ENCODE peak calls at places on chromosome 18, in five cellular contexts. M is fibroblast of lung, Q is neural progenitor cell, O is Karpas-422, Z is mammary epithelial cell. J is an unnamed sample. For H3K79me2, the result is how much of the 10 kb centered on the place peaks cover.

GRCh38 chr18:42052137-42052708 is 97.2 kb downstream of the PIK3C3 start:
- DNase-seq in Q (peak), O (peak), M (peak), Z (no peak), J (peak)

GRCh38 chr18:31660763-31661162 is 23.6 kb downstream of the B4GALT6 start:
- DNase-seq in Z (no peak), M (no peak), O (no peak), Q (no peak), J (no peak)

GRCh38 chr18:22223263-22223960 is 54.0 kb downstream of the GATA6 start:
- DNase-seq in M (peak), Q (no peak), Z (peak), O (no peak), J (peak)

GRCh38 chr18:79498662-79499061 is 102.9 kb downstream of the NFATC1 start:
- DNase-seq in Q (no peak), Z (no peak), M (no peak), O (no peak), J (no peak)

GRCh38 chr18:10259075-10259474 is 195.4 kb upstream of the APCDD1 start:
- DNase-seq in Z (no peak), M (no peak), O (no peak), Q (no peak), J (no peak)

GRCh38 chr18:13218376-13219011 is at the start of gene LDLRAD4:
- DNase-seq in O (no peak), Q (peak), M (peak), Z (no peak), J (no peak)

GRCh38 chr18:79912994-79913831 is 38.2 kb downstream of the SLC66A2 start:
- DNase-seq in O (no peak), Q (peak), M (no peak), Z (no peak), J (no peak)

GRCh38 chr18:36737321-36737720 is 91.5 kb downstream of the TPGS2 start:
- DNase-seq in M (no peak), Z (no peak), Q (no peak), O (no peak), J (no peak)

GRCh38 chr18:14999085-14999975 is 251.4 kb downstream of the ANKRD30B start:
- DNase-seq in Q (no peak), O (no peak), Z (no peak), M (no peak), J (no peak)

GRCh38 chr18:57048859-57049258 is 98.0 kb upstream of the BOD1L2 start:
- DNase-seq in M (no peak), Q (no peak), O (no peak), Z (no peak), J (no peak)

DNA sequence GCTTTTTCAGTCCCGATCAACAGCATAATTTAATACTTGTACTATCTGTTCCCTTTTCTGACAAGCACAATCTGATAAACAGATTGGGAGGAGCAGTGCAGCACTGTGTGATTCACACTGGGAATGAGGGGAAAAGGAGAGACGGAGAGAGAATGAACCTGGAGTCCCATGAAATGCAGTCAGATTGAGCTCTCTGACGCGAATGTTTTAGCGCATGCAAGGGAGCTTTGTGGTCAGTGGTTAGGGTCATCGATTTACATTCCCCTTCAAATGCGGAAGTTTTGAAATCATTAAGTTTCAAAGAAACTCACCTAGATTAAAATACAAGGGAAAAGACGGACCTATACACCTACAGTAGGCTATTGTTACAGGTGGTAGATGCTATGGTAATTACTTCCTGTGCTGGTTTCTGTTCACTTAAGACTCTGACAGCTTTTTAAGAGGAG is 99.6 kb downstream of the KCTD1 start:
- DNase-seq in Q (no peak), O (no peak), Z (no peak), M (no peak), J (no peak)
- H3K4me3 ChIP-seq in Q (no peak), O (no peak), Z (no peak), M (no peak), J (no peak)

DNA sequence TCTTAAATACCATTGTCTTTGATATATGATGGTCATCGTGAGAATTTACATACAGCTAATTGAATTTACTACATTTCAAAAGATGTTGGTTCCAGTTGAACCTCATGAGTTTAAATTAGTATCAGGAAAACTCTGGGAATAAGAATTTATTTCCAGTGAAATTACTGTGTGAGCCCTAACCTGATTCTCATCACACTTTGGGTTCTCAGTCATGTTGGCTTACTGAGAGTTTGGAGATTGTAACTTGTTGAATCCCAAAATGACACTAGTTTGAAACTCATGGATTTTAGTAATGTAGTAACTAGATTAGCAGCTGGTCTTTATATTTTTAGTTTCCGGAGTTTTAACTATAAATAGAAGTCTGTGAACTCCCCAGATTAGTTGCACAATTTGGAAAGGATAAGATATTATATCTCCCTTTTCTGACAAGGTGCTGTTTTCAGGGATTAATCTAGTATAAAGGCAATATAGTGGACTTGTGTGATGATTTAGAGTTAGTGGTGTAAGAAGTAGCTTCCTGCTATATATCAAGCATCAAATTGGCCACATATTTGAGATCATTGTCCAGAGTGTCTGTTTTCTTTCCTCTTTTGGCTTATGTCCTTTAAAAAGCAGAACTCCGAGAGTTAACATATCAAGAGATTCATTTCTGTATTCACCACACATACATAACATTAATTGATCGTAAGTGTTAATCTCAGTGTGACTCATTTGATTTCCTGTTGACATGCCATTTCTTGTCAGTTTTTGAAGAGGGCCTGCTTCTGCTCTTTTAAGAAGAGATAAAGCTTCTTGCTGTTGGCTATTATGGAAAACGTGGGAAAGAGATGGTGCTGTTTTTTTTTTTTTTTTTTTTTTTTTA is 15.7 kb downstream of the NDUFV2 start:
- DNase-seq in M (no peak), O (no peak), Q (no peak), Z (peak), J (no peak)
- H3K79me2 ChIP-seq in M (half or more), O (half or more), Q (half or more), Z (half or more), J (half or more)

GRCh38 chr18:64165906-64166305 is 17.0 kb upstream of the LINC00305 start:
- DNase-seq in Z (no peak), Q (no peak), O (no peak), M (peak), J (peak)

GRCh38 chr18:64171576-64171975 is 22.7 kb upstream of the LINC00305 start:
- DNase-seq in O (no peak), Z (no peak), Q (no peak), M (no peak), J (peak)

GRCh38 chr18:64164883-64165282 is 16.0 kb upstream of the LINC00305 start:
- DNase-seq in O (no peak), Q (no peak), M (no peak), Z (no peak), J (no peak)

GRCh38 chr18:64167408-64167807 is 18.5 kb upstream of the LINC00305 start:
- DNase-seq in Q (no peak), O (no peak), M (no peak), Z (no peak), J (no peak)
- H3K4me3 ChIP-seq in Q (no peak), O (no peak), M (no peak), Z (no peak), J (no peak)

DNA sequence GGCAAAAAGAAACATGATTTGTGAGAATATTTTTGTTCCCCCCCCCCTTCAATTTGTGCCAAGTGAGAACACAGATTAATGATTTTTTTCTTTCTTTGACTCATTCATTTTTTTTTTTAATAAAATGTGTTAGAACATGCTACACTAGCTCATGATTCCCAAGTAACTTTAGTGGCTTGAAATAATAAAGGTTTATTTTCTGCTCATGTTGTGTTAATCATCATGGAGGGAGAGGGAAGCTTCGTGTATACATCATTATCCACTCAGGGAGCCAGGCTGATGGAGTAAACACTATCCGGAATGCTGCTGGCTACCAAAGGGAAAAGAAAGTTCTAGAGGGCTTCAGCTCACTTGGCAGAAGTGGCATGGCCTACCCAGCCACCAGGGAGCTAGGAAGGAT is 40.6 kb downstream of the PHLPP1 start:
- DNase-seq in M (no peak), Q (no peak), O (no peak), Z (peak), J (no peak)
- H3K79me2 ChIP-seq in M (under half), Q (half or more), O (under half), Z (half or more), J (half or more)

DNA sequence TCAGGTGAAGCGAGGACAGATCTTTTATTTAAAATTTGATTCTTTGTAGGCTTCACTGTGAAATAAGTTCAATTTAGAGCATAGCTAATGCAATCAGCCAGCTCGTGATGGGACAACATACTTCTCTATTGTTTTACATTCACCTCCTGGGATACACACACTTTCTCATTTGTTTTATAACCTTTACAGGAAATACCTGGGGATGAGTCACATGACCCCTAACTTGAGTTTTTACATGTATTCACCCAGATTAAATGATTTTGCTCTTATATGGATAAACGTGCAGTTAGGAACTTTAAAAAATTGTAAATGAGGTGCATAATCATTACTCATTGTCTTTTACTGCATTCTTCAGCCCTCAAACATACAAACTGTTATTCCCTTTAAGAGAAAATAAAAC is 152.1 kb downstream of the NEDD4L start:
- DNase-seq in O (no peak), M (peak), Z (peak), Q (no peak), J (peak)
- H3K4me3 ChIP-seq in O (no peak), M (no peak), Z (peak), Q (no peak), J (peak)

J was measured in PC-3.